ENCODE peak calls at places on chromosome 18, in four cellular contexts. L, N, E and S are unnamed samples.

GRCh38 chr18:68233043-68233442 is 481.9 kb downstream of the TMX3 start:
- DNase-seq in L (no peak), N (no peak), E (no peak), S (no peak)

GRCh38 chr18:808086-808485 is 4.0 kb downstream of the YES1 start:
- DNase-seq in L (no peak), N (no peak), E (no peak), S (no peak)

GRCh38 chr18:78902795-78903435 is 76.7 kb upstream of the SALL3 start:
- DNase-seq in L (no peak), N (no peak), E (no peak), S (no peak)

GRCh38 chr18:33573193-33573592 is 4.8 kb upstream of the ASXL3 start:
- DNase-seq in L (no peak), N (no peak), E (no peak), S (no peak)

GRCh38 chr18:10408131-10408530 is 46.3 kb upstream of the APCDD1 start:
- DNase-seq in L (no peak), N (no peak), E (no peak), S (no peak)

GRCh38 chr18:50104421-50104820 is 90.5 kb downstream of the MYO5B start:
- DNase-seq in L (no peak), N (no peak), E (no peak), S (no peak)

GRCh38 chr18:59988098-59988706 is 88.4 kb downstream of the PMAIP1 start:
- DNase-seq in L (peak), N (peak), E (peak), S (no peak)

GRCh38 chr18:22822024-22822423 is 111.1 kb upstream of the RBBP8 start:
- DNase-seq in L (no peak), N (no peak), E (peak), S (no peak)

GRCh38 chr18:5097116-5097703 is 99.8 kb downstream of the AKAIN1 start:
- DNase-seq in L (no peak), N (no peak), E (no peak), S (peak)

GRCh38 chr18:44518091-44518490 is 162.6 kb upstream of the SETBP1 start:
- DNase-seq in L (no peak), N (no peak), E (no peak), S (no peak)

GRCh38 chr18:76909418-76909817 is 87.1 kb downstream of the ZNF236 start:
- DNase-seq in L (no peak), N (no peak), E (no peak), S (no peak)

GRCh38 chr18:77134611-77135010 is 2.0 kb upstream of the MBP start:
- DNase-seq in L (no peak), N (no peak), E (no peak), S (no peak)

GRCh38 chr18:475202-475624 is 25.3 kb downstream of the COLEC12 start:
- DNase-seq in L (peak), N (no peak), E (peak), S (no peak)

GRCh38 chr18:63199743-63200241 is 119.8 kb downstream of the BCL2 start:
- DNase-seq in L (no peak), N (peak), E (no peak), S (peak)

GRCh38 chr18:9539938-9540337 is 64.6 kb downstream of the RALBP1 start:
- DNase-seq in L (no peak), N (no peak), E (no peak), S (no peak)

GRCh38 chr18:52888014-52888413 is 548.0 kb downstream of the DCC start:
- DNase-seq in L (no peak), N (no peak), E (no peak), S (no peak)

GRCh38 chr18:41881285-41881684 is 73.7 kb upstream of the PIK3C3 start:
- DNase-seq in L (no peak), N (no peak), E (peak), S (no peak)

GRCh38 chr18:9782073-9782857 is 74.2 kb downstream of the RAB31 start:
- DNase-seq in L (no peak), N (no peak), E (peak), S (peak)

GRCh38 chr18:78980279-78980771 is 707 bp downstream of the SALL3 start:
- DNase-seq in L (no peak), N (no peak), E (no peak), S (no peak)

GRCh38 chr18:63446266-63446665 is 24.0 kb upstream of the VPS4B start:
- DNase-seq in L (no peak), N (no peak), E (no peak), S (no peak)

GRCh38 chr18:62329676-62330454 is 4.8 kb downstream of the TNFRSF11A start:
- DNase-seq in L (peak), N (peak), E (peak), S (no peak)

GRCh38 chr18:79404567-79404910 is 8.8 kb downstream of the NFATC1 start:
- DNase-seq in L (no peak), N (no peak), E (no peak), S (no peak)

GRCh38 chr18:24402209-24402785 is 4.7 kb upstream of the OSBPL1A start:
- DNase-seq in L (no peak), N (no peak), E (no peak), S (no peak)

GRCh38 chr18:59024829-59025228 is 114.9 kb upstream of the SEC11C start:
- DNase-seq in L (peak), N (no peak), E (peak), S (no peak)

GRCh38 chr18:36711813-36712444 is 116.9 kb downstream of the TPGS2 start:
- DNase-seq in L (peak), N (no peak), E (peak), S (peak)

GRCh38 chr18:75362435-75362834 is 65.1 kb downstream of the SMIM21 start:
- DNase-seq in L (no peak), N (no peak), E (no peak), S (no peak)

GRCh38 chr18:24659837-24660720 is 199.6 kb downstream of the HRH4 start:
- DNase-seq in L (peak), N (peak), E (no peak), S (no peak)

GRCh38 chr18:27839141-27839540 is 337.8 kb downstream of the CDH2 start:
- DNase-seq in L (no peak), N (no peak), E (peak), S (peak)

GRCh38 chr18:47260138-47260923 is 8.9 kb upstream of the SKOR2 start:
- DNase-seq in L (peak), N (no peak), E (peak), S (no peak)

GRCh38 chr18:70294471-70295191 is 5.8 kb downstream of the SOCS6 start:
- DNase-seq in L (no peak), N (no peak), E (no peak), S (no peak)

GRCh38 chr18:21074336-21075323 is 37.0 kb downstream of the ROCK1 start:
- DNase-seq in L (no peak), N (no peak), E (no peak), S (peak)

GRCh38 chr18:41917199-41917598 is 37.8 kb upstream of the PIK3C3 start:
- DNase-seq in L (no peak), N (no peak), E (no peak), S (peak)

GRCh38 chr18:2780750-2781149 is 66.1 kb upstream of the EMILIN2 start:
- DNase-seq in L (no peak), N (no peak), E (no peak), S (no peak)
- TF ChIP-seq CTCF in L (no peak), N (no peak), E (no peak), S (no peak)

GRCh38 chr18:11741505-11742145 is 52.6 kb downstream of the GNAL start:
- DNase-seq in L (no peak), N (no peak), E (no peak), S (no peak)

GRCh38 chr18:11733031-11733430 is 44.0 kb downstream of the GNAL start:
- DNase-seq in L (peak), N (peak), E (peak), S (peak)

GRCh38 chr18:11739893-11740292 is 50.8 kb downstream of the GNAL start:
- DNase-seq in L (no peak), N (no peak), E (no peak), S (no peak)

GRCh38 chr18:11736656-11737055 is 47.6 kb downstream of the GNAL start:
- DNase-seq in L (no peak), N (no peak), E (no peak), S (no peak)
- H3K27ac ChIP-seq in L (no peak), N (no peak), E (no peak), S (no peak)

DNA sequence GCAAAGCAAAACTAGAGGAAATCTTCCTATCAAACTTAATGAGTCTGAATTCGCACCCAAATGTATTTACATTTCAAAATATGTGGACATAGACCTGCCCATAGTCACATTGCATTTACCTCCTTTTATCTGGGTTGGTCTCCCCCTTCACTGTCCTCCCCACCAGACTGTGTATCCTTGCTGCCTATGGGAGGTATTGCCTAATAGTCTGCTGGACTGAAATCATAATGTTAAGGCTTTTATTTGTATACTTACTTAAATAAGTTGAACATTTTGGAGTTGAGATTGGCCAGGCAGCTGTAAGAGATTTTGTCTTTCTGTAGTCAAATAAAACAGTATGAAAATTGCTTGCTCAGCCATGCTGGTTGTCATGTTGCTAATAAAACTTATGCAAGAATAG is 280.9 kb downstream of the PTPRM start:
- DNase-seq in L (no peak), N (no peak), E (no peak), S (no peak)
- TF ChIP-seq CTCF in L (no peak), N (no peak), E (no peak), S (no peak)

DNA sequence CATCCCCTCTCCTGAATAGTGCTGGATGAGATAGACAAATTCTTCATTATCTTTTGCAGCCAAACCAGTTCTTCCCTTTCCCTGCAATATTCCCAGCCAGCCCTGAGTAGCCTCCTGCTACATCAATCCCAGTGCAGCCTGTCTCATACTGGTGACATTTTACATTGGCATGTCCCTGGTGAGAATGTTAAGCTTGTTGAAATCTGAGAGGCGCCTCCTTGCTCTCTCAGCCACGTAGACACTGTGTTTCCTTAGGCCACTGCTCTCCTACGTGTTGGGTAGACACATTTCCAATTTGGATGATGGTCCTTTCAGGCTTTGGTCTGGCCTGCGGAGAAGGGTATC is 61.9 kb downstream of the CTIF start:
- DNase-seq in L (no peak), N (no peak), E (peak), S (no peak)
- H3K27ac ChIP-seq in L (peak), N (no peak), E (no peak), S (no peak)

GRCh38 chr18:12283666-12284065 is 24.4 kb upstream of the TUBB6 start:
- DNase-seq in L (no peak), N (no peak), E (no peak), S (no peak)

GRCh38 chr18:12281861-12282260 is 26.2 kb upstream of the TUBB6 start:
- DNase-seq in L (no peak), N (no peak), E (no peak), S (no peak)

GRCh38 chr18:12282436-12283039 is 25.5 kb upstream of the TUBB6 start:
- DNase-seq in L (no peak), N (no peak), E (peak), S (peak)

GRCh38 chr18:12279781-12280531 is 25.8 kb downstream of the CIDEA start:
- DNase-seq in L (no peak), N (no peak), E (no peak), S (no peak)

GRCh38 chr18:12283256-12283655 is 24.8 kb upstream of the TUBB6 start:
- DNase-seq in L (no peak), N (no peak), E (peak), S (peak)
- TF ChIP-seq CTCF in L (no peak), N (no peak), E (peak), S (peak)

GRCh38 chr18:31487251-31488015 is 10.5 kb upstream of the DSG2 start:
- DNase-seq in L (no peak), N (no peak), E (peak), S (peak)
- H3K27ac ChIP-seq in L (no peak), N (no peak), E (peak), S (peak)

GRCh38 chr18:34866739-34867138 is 156.6 kb downstream of the DTNA start:
- DNase-seq in L (no peak), N (no peak), E (no peak), S (no peak)
- TF ChIP-seq CTCF in L (peak), N (peak), E (peak), S (peak)

GRCh38 chr18:11811009-11811408 is 40.2 kb upstream of the CHMP1B start:
- DNase-seq in L (no peak), N (no peak), E (no peak), S (no peak)

GRCh38 chr18:11807233-11807632 is 44.0 kb upstream of the CHMP1B start:
- DNase-seq in L (no peak), N (no peak), E (peak), S (no peak)

GRCh38 chr18:11809895-11810294 is 41.3 kb upstream of the CHMP1B start:
- DNase-seq in L (no peak), N (no peak), E (no peak), S (no peak)

GRCh38 chr18:11810379-11810778 is 40.8 kb upstream of the CHMP1B start:
- DNase-seq in L (no peak), N (no peak), E (no peak), S (no peak)

DNA sequence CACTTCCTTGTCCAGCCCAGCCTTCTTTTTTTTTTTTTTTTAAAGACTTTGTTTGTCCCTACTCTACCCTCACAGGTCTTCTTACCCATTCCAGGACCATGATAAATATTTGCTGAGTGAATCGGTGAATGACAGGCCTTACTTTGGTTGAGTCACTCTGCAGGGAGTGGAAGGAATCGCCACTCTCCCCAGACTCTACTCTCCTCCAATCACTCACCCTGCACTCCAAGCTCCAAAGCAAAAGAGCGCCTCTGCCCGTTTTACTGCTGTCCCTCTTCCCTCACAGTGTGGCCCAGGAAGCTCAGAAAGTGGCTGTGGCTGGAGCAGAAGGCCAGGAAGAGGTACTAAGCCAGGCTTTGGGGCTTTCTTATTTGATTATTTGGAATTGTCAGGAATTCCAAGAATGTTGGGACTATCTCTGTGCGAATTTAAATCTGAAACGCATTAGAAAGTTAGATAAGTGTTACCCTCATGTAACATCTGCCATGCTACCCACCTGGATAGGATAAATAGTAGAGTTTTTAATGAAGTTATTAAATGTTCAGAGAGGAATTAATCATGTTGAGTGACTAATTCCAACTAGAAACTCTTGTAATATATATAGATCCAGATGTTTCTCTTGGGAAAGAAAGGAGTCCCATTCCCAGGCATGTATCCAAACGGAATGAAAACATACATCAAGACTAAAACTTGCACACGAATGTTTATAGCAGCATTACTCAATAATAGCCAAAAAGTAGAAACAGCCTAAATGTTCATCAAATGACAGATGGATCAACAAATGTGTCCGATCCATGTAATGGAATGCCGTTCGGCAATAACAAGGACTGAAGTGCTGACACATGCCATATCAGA is 43.0 kb upstream of the CHMP1B start:
- DNase-seq in L (no peak), N (no peak), E (peak), S (peak)
- H3K27ac ChIP-seq in L (no peak), N (no peak), E (peak), S (no peak)